ENCODE peak calls at places on chromosomes 6 and 20, in eight cellular contexts. H, Q, I, W, U, T, L and J are unnamed samples.

GRCh38 chr6:7045746-7046145 is 62.0 kb upstream of the RREB1 start:
- DNase-seq in H (no peak), Q (no peak), I (no peak), W (no peak), U (no peak), T (no peak), L (no peak), J (no peak)

GRCh38 chr20:46000571-46001145 is 8.1 kb upstream of the MMP9 start:
- DNase-seq in H (no peak), Q (peak; percentile 35), I (no peak), W (no peak), U (no peak), T (no peak), L (no peak), J (no peak)

GRCh38 chr6:102501615-102502014 is 1108.1 kb downstream of the GRIK2 start:
- DNase-seq in H (no peak), Q (no peak), I (no peak), W (no peak), U (no peak), T (no peak), L (no peak), J (no peak)

GRCh38 chr6:162151050-162151658 is 576.4 kb downstream of the PRKN start:
- DNase-seq in H (no peak), Q (no peak), I (no peak), W (no peak), U (no peak), T (no peak), L (peak; percentile 33), J (no peak)

GRCh38 chr20:24350923-24351368 is 118.5 kb upstream of the SYNDIG1 start:
- DNase-seq in H (no peak), Q (no peak), I (no peak), W (no peak), U (no peak), T (no peak), L (peak; percentile 25), J (no peak)

GRCh38 chr6:71368284-71368683 is 79.7 kb downstream of the OGFRL1 start:
- DNase-seq in H (no peak), Q (no peak), I (no peak), W (no peak), U (no peak), T (no peak), L (no peak), J (no peak)

GRCh38 chr6:112639436-112639835 is 292.3 kb downstream of the RFPL4B start:
- DNase-seq in H (no peak), Q (no peak), I (no peak), W (no peak), U (no peak), T (no peak), L (no peak), J (no peak)

GRCh38 chr6:152112503-152113261 is 305.2 kb downstream of the ESR1 start:
- DNase-seq in H (no peak), Q (no peak), I (no peak), W (no peak), U (peak; percentile 76), T (no peak), L (peak; percentile 77), J (peak; percentile 63)

GRCh38 chr6:159715168-159715567 is 12.1 kb upstream of the WTAP start:
- DNase-seq in H (no peak), Q (no peak), I (no peak), W (no peak), U (no peak), T (no peak), L (no peak), J (no peak)

GRCh38 chr6:124670801-124671200 is 291.4 kb upstream of the RNF217 start:
- DNase-seq in H (no peak), Q (no peak), I (no peak), W (no peak), U (no peak), T (no peak), L (no peak), J (no peak)

GRCh38 chr6:104795363-104795762 is 64.4 kb downstream of the HACE1 start:
- DNase-seq in H (no peak), Q (no peak), I (no peak), W (no peak), U (no peak), T (no peak), L (no peak), J (no peak)

GRCh38 chr6:27531772-27532459 is 59.0 kb upstream of the ZNF184 start:
- DNase-seq in H (peak; percentile 90), Q (no peak), I (no peak), W (no peak), U (no peak), T (no peak), L (no peak), J (no peak)

GRCh38 chr6:21331221-21331620 is 262.3 kb upstream of the SOX4 start:
- DNase-seq in H (no peak), Q (no peak), I (no peak), W (no peak), U (peak; percentile 51), T (no peak), L (no peak), J (no peak)

GRCh38 chr6:76418657-76419217 is 346.3 kb upstream of the IMPG1 start:
- DNase-seq in H (no peak), Q (no peak), I (no peak), W (no peak), U (no peak), T (no peak), L (no peak), J (no peak)

GRCh38 chr20:25341716-25342680 is 48.6 kb downstream of the ABHD12 start:
- DNase-seq in H (no peak), Q (no peak), I (no peak), W (no peak), U (no peak), T (no peak), L (no peak), J (no peak)

GRCh38 chr6:3706547-3707467 is 44.7 kb downstream of the PXDC1 start:
- DNase-seq in H (no peak), Q (no peak), I (no peak), W (no peak), U (no peak), T (no peak), L (no peak), J (no peak)

GRCh38 chr20:41508335-41508734 is 109.8 kb downstream of the CHD6 start:
- DNase-seq in H (no peak), Q (no peak), I (no peak), W (no peak), U (no peak), T (no peak), L (no peak), J (no peak)

GRCh38 chr6:130853555-130854183 is 26.5 kb downstream of the SMLR1 start:
- DNase-seq in H (no peak), Q (peak; percentile 57), I (no peak), W (no peak), U (no peak), T (no peak), L (no peak), J (no peak)

GRCh38 chr6:36827261-36828079 is 11.8 kb downstream of the CPNE5 start:
- DNase-seq in H (no peak), Q (no peak), I (no peak), W (no peak), U (peak; percentile 72), T (no peak), L (peak; percentile 53), J (no peak)

DNA sequence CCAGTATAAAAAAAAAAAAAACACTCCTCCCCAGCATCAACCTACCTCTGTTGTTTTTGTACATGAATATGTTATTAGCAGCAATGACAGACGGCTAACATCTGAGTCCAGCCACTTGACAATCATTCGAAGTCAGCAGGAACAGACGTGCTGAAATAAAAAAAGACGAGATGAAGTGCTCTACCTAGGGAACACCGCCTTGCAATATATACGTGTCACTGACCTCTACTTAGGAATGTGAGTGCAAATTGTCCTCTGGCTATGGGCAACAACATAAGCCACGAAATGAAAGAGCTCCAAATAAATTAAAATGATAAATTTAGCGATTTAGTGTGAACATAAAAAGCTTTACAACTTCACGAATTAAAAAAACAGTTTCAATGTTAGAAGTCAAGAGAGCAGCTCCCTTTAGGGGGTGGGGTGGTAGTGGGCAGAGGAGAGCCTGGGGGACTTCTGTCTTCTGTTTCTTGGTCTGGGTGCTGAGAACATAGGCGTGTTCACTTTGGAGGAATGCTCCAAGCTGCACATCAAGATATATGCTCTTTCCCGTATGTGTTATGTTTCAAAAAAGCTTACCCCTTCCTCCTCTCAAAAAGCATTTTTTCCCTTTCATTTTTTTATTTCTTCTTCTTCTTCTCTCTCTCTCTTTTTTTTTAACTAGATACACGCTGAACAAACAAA is 23.3 kb downstream of the EDN1 start:
- DNase-seq in H (no peak), Q (peak; percentile 28), I (no peak), W (no peak), U (no peak), T (no peak), L (no peak), J (no peak)
- H3K27ac ChIP-seq in H (peak overlapping the region; percentile 90), Q (no peak overlapping the region), I (no peak overlapping the region), W (no peak overlapping the region), U (no peak overlapping the region), T (peak overlapping the region; percentile 11), L (no peak overlapping the region), J (no peak overlapping the region)

GRCh38 chr6:11332463-11332862 is 100.0 kb upstream of the NEDD9 start:
- DNase-seq in H (no peak), Q (no peak), I (no peak), W (no peak), U (no peak), T (no peak), L (no peak), J (no peak)
- H3K27ac ChIP-seq in H (no peak overlapping the region), Q (no peak overlapping the region), I (no peak overlapping the region), W (no peak overlapping the region), U (no peak overlapping the region), T (no peak overlapping the region), L (no peak overlapping the region), J (no peak overlapping the region)

GRCh38 chr6:137155830-137156229 is 17.6 kb downstream of the IL22RA2 start:
- DNase-seq in H (no peak), Q (no peak), I (no peak), W (no peak), U (no peak), T (no peak), L (no peak), J (no peak)

GRCh38 chr6:137159912-137160311 is 13.5 kb downstream of the IL22RA2 start:
- DNase-seq in H (no peak), Q (no peak), I (no peak), W (no peak), U (no peak), T (no peak), L (no peak), J (no peak)

GRCh38 chr6:137160763-137161162 is 12.7 kb downstream of the IL22RA2 start:
- DNase-seq in H (no peak), Q (no peak), I (no peak), W (no peak), U (no peak), T (no peak), L (no peak), J (no peak)

GRCh38 chr6:137157601-137158000 is 15.8 kb downstream of the IL22RA2 start:
- DNase-seq in H (no peak), Q (no peak), I (no peak), W (no peak), U (no peak), T (no peak), L (no peak), J (no peak)

GRCh38 chr6:137156650-137157049 is 16.8 kb downstream of the IL22RA2 start:
- DNase-seq in H (no peak), Q (no peak), I (no peak), W (no peak), U (no peak), T (no peak), L (no peak), J (no peak)
- H3K27ac ChIP-seq in H (no peak overlapping the region), Q (no peak overlapping the region), I (no peak overlapping the region), W (no peak overlapping the region), U (no peak overlapping the region), T (no peak overlapping the region), L (no peak overlapping the region), J (no peak overlapping the region)

GRCh38 chr20:62777528-62777830 is 18.8 kb upstream of the MRGBP start:
- DNase-seq in H (no peak), Q (no peak), I (no peak), W (no peak), U (no peak), T (no peak), L (no peak), J (no peak)
- H3K27ac ChIP-seq in H (no peak overlapping the region), Q (no peak overlapping the region), I (no peak overlapping the region), W (no peak overlapping the region), U (no peak overlapping the region), T (no peak overlapping the region), L (no peak overlapping the region), J (no peak overlapping the region)